ENCODE peak calls at places on chromosomes 4 and X, in six cellular contexts. T, V, X, L, A and Y are unnamed samples.

GRCh38 chr4:143335979-143336827 is 473 bp upstream of the GAB1 start:
- DNase-seq in T (no peak), V (peak), X (peak), L (peak), A (peak), Y (peak)

GRCh38 chr4:152972821-152973613 is 36.9 kb downstream of the FHDC1 start:
- DNase-seq in T (peak), V (no peak), X (no peak), L (no peak), A (no peak), Y (no peak)

GRCh38 chr4:153816542-153816941 is 27.7 kb upstream of the SFRP2 start:
- DNase-seq in T (no peak), V (no peak), X (no peak), L (no peak), A (no peak), Y (no peak)

GRCh38 chrX:6029014-6029413 is 199.7 kb downstream of the NLGN4X start:
- DNase-seq in T (no peak), V (no peak), X (no peak), L (no peak), A (no peak), Y (no peak)

GRCh38 chr4:125951275-125951887 is 636.6 kb downstream of the FAT4 start:
- DNase-seq in T (peak), V (no peak), X (no peak), L (no peak), A (no peak), Y (no peak)

GRCh38 chr4:38131371-38132139 is 171.4 kb downstream of the PTTG2 start:
- DNase-seq in T (no peak), V (peak), X (no peak), L (no peak), A (no peak), Y (no peak)

GRCh38 chrX:16186380-16187007 is 19.2 kb downstream of the MAGEB17 start:
- DNase-seq in T (no peak), V (no peak), X (no peak), L (no peak), A (peak), Y (no peak)

GRCh38 chrX:77628294-77629025 is 157.6 kb downstream of the ATRX start:
- DNase-seq in T (no peak), V (no peak), X (no peak), L (no peak), A (no peak), Y (no peak)

GRCh38 chr4:184348311-184349233 is 125.8 kb downstream of the IRF2 start:
- DNase-seq in T (no peak), V (peak), X (no peak), L (no peak), A (no peak), Y (no peak)

GRCh38 chr4:30630431-30630830 is 89.7 kb upstream of the PCDH7 start:
- DNase-seq in T (no peak), V (no peak), X (no peak), L (no peak), A (no peak), Y (no peak)

GRCh38 chr4:141497627-141498026 is 138.8 kb upstream of the IL15 start:
- DNase-seq in T (no peak), V (no peak), X (no peak), L (no peak), A (no peak), Y (no peak)